ENCODE peak calls at places on chromosomes 2 and 18, in seven cellular contexts. E is activated CD8-positive, alpha-beta memory T cell treated with anti-CD3 and anti-CD28 coated beads, Interleukin-2, amount 10 ng/mL, durations not matched to agents 7 days and 5 days; R is NCI-H524 treated with DMSO at 0.1 percent for 48 hours; J is foreskin fibroblast; Z is fibroblast of lung; D is lower leg skin; B is stimulated activated CD4-positive, alpha-beta T cell treated with anti-CD3 and anti-CD28 coated beads, Interleukin-1b, Interleukin-23, amount 100 ng/mL, for 24 hours. Y is an unnamed sample.

GRCh38 chr2:152620218-152620617 is 97.0 kb downstream of the PRPF40A start:
- DNase-seq in E (no peak), R (no peak), J (no peak), Z (no peak), D (no peak), B (no peak), Y (no peak)

GRCh38 chr2:176753752-176754474 is 458.7 kb upstream of the HNRNPA3 start:
- DNase-seq in E (no peak), R (no peak), J (no peak), Z (no peak), D (peak), B (no peak), Y (peak)

GRCh38 chr18:38473535-38473934 is 907.9 kb upstream of the CELF4 start:
- DNase-seq in E (no peak), R (no peak), J (no peak), Z (no peak), D (no peak), B (no peak), Y (no peak)

GRCh38 chr2:226483745-226484619 is 315.6 kb downstream of the IRS1 start:
- DNase-seq in E (no peak), R (no peak), J (no peak), Z (peak), D (no peak), B (no peak), Y (no peak)

GRCh38 chr2:45069711-45070664 is 60.7 kb upstream of the SIX2 start:
- DNase-seq in E (peak), R (peak), J (no peak), Z (peak), D (no peak), B (no peak), Y (peak)

GRCh38 chr2:54597153-54597827 is 126.2 kb upstream of the EML6 start:
- DNase-seq in E (peak), R (no peak), J (no peak), Z (peak), D (no peak), B (no peak), Y (no peak)

GRCh38 chr18:39969813-39970494 is 1985.1 kb upstream of the PIK3C3 start:
- DNase-seq in E (no peak), R (no peak), J (no peak), Z (no peak), D (no peak), B (no peak), Y (no peak)

GRCh38 chr2:68303033-68303901 is 16.5 kb downstream of the CNRIP1 start:
- DNase-seq in E (no peak), R (no peak), J (no peak), Z (no peak), D (no peak), B (no peak), Y (no peak)

GRCh38 chr18:7272268-7273049 is 41.6 kb downstream of the LRRC30 start:
- DNase-seq in E (no peak), R (no peak), J (peak), Z (peak), D (peak), B (no peak), Y (no peak)

GRCh38 chr2:39697480-39697879 is 31.8 kb downstream of the TMEM178A start:
- DNase-seq in E (no peak), R (no peak), J (no peak), Z (peak), D (no peak), B (no peak), Y (no peak)